ENCODE peak calls at places on chromosome 3, in four cellular contexts. X is GM12878, Z is K562, J is upper lobe of left lung. E is an unnamed sample.

GRCh38 chr3:136938334-136938733 is 19.4 kb upstream of the IL20RB start:
- ATAC-seq in X (peak; percentile 21), J (peak; percentile 66), Z (no peak), E (no peak)

GRCh38 chr3:67334588-67334987 is 319.8 kb downstream of the SUCLG2 start:
- ATAC-seq in Z (no peak), X (no peak), J (no peak), E (no peak)

GRCh38 chr3:101784850-101785613 is 6.0 kb downstream of the NXPE3 start:
- ATAC-seq in X (no peak), J (peak; percentile 53), Z (no peak), E (no peak)

GRCh38 chr3:188711898-188712256 is 459.9 kb upstream of the TPRG1 start:
- ATAC-seq in X (no peak), J (peak; percentile 66), Z (no peak), E (peak; percentile 25)

GRCh38 chr3:131880948-131881347 is 153.9 kb downstream of the CPNE4 start:
- ATAC-seq in X (no peak), Z (no peak), J (no peak), E (no peak)

GRCh38 chr3:62559831-62560445 is 186.6 kb upstream of the FEZF2 start:
- ATAC-seq in J (no peak), Z (no peak), X (no peak), E (no peak)

GRCh38 chr3:10291139-10291500 is 1.6 kb downstream of the GHRL start:
- ATAC-seq in Z (no peak), X (no peak), J (no peak), E (no peak)

GRCh38 chr3:198112031-198112430 is 152.0 kb downstream of the LMLN start:
- ATAC-seq in J (no peak), Z (no peak), X (no peak), E (no peak)

GRCh38 chr3:171752329-171752728 is 58.0 kb downstream of the PLD1 start:
- ATAC-seq in X (peak; percentile 45), J (no peak), Z (no peak), E (no peak)

GRCh38 chr3:115164374-115165221 is 17.5 kb upstream of the ZBTB20 start:
- ATAC-seq in Z (no peak), J (no peak), X (no peak), E (no peak)

GRCh38 chr3:52314495-52314894 is 1.6 kb upstream of the DNAH1 start:
- ATAC-seq in J (no peak), X (no peak), Z (no peak), E (no peak)

GRCh38 chr3:45741742-45742141 is 52.5 kb downstream of the SACM1L start:
- ATAC-seq in Z (no peak), X (no peak), J (no peak), E (no peak)

GRCh38 chr3:64224826-64225606 is at the start of gene PRICKLE2:
- ATAC-seq in J (peak; percentile 72), Z (no peak), X (peak; percentile 90), E (peak; percentile 78)

GRCh38 chr3:14849831-14850230 is 31.1 kb downstream of the FGD5 start:
- ATAC-seq in X (no peak), J (no peak), Z (no peak), E (no peak)

GRCh38 chr3:101964861-101965260 is 115.5 kb downstream of the NFKBIZ start:
- ATAC-seq in X (no peak), Z (no peak), J (peak; percentile 71), E (no peak)

GRCh38 chr3:111971533-111971932 is 7.3 kb upstream of the ABHD10 start:
- ATAC-seq in X (no peak), Z (peak; percentile 61), J (no peak), E (no peak)

GRCh38 chr3:10926441-10926830 is 66.1 kb upstream of the SLC6A1 start:
- ATAC-seq in J (no peak), Z (no peak), X (no peak), E (peak; percentile 19)

GRCh38 chr3:61438253-61439115 is 122.9 kb upstream of the PTPRG start:
- ATAC-seq in Z (no peak), J (no peak), X (no peak), E (no peak)

GRCh38 chr3:40899286-40899712 is 300.0 kb upstream of the CTNNB1 start:
- ATAC-seq in Z (no peak), J (no peak), X (no peak), E (no peak)

GRCh38 chr3:191316876-191317603 is 12.2 kb upstream of the CCDC50 start:
- ATAC-seq in J (peak; percentile 32), X (no peak), Z (peak; percentile 36), E (peak; percentile 41)

GRCh38 chr3:105848821-105849220 is 20.0 kb downstream of the CBLB start:
- ATAC-seq in J (no peak), X (no peak), Z (no peak), E (no peak)

GRCh38 chr3:113607219-113607596 is 74.9 kb downstream of the SIDT1 start:
- ATAC-seq in J (no peak), X (peak; percentile 18), Z (no peak), E (no peak)

GRCh38 chr3:136787226-136787793 is 31.6 kb upstream of the SLC35G2 start:
- ATAC-seq in X (peak; percentile 88), J (peak; percentile 43), Z (peak; percentile 59), E (peak; percentile 48)

GRCh38 chr3:73137736-73138403 is 76.4 kb downstream of the EBLN2 start:
- ATAC-seq in X (no peak), J (no peak), Z (no peak), E (no peak)

GRCh38 chr3:26622634-26623408 is at the start of gene LRRC3B:
- ATAC-seq in J (peak; percentile 31), X (no peak), Z (no peak), E (peak; percentile 39)

GRCh38 chr3:37985637-37986320 is 4.8 kb upstream of the VILL start:
- ATAC-seq in X (no peak), Z (peak; percentile 4), J (no peak), E (no peak)

GRCh38 chr3:48422272-48422671 is 7.6 kb downstream of the PLXNB1 start:
- ATAC-seq in Z (no peak), J (no peak), X (peak; percentile 22), E (no peak)

GRCh38 chr3:140433431-140433830 is 244.4 kb upstream of the TRIM42 start:
- ATAC-seq in X (no peak), J (no peak), Z (no peak), E (no peak)

GRCh38 chr3:154976072-154976983 is 103.8 kb upstream of the MME start:
- ATAC-seq in Z (peak; percentile 70), J (no peak), X (no peak), E (no peak)

GRCh38 chr3:57974796-57975388 is 33.3 kb upstream of the FLNB start:
- ATAC-seq in Z (peak; percentile 60), X (no peak), J (peak; percentile 94), E (peak; percentile 74)

GRCh38 chr3:13107661-13108060 is 34.4 kb upstream of the IQSEC1 start:
- ATAC-seq in J (no peak), X (no peak), Z (no peak), E (no peak)

GRCh38 chr3:130759692-130760338 is 13.2 kb upstream of the PIK3R4 start:
- ATAC-seq in J (peak; percentile 78), Z (peak; percentile 91), X (peak; percentile 91), E (no peak)

GRCh38 chr3:112149136-112149535 is 16.1 kb upstream of the GCSAM start:
- ATAC-seq in X (no peak), J (no peak), Z (no peak), E (no peak)

GRCh38 chr3:169945313-169945712 is 21.3 kb upstream of the SEC62 start:
- ATAC-seq in X (peak; percentile 91), Z (peak; percentile 96), J (peak; percentile 82), E (peak; percentile 36)

GRCh38 chr3:157856078-157856939 is 249.9 kb downstream of the SHOX2 start:
- ATAC-seq in Z (no peak), X (no peak), J (no peak), E (no peak)

GRCh38 chr3:172138031-172138538 is 98.7 kb downstream of the FNDC3B start:
- ATAC-seq in Z (peak; percentile 18), X (peak; percentile 5), J (no peak), E (no peak)

GRCh38 chr3:152909180-152909883 is 74.4 kb downstream of the P2RY1 start:
- ATAC-seq in X (no peak), J (no peak), Z (peak; percentile 70), E (no peak)

GRCh38 chr3:193734737-193735366 is 141.8 kb downstream of the OPA1 start:
- ATAC-seq in Z (no peak), J (no peak), X (no peak), E (no peak)

GRCh38 chr3:30167511-30168135 is 438.8 kb upstream of the TGFBR2 start:
- ATAC-seq in X (no peak), Z (no peak), J (no peak), E (no peak)
- TF ChIP-seq EP300 in X (no peak), Z (no peak), J (no peak), E (no peak)

DNA sequence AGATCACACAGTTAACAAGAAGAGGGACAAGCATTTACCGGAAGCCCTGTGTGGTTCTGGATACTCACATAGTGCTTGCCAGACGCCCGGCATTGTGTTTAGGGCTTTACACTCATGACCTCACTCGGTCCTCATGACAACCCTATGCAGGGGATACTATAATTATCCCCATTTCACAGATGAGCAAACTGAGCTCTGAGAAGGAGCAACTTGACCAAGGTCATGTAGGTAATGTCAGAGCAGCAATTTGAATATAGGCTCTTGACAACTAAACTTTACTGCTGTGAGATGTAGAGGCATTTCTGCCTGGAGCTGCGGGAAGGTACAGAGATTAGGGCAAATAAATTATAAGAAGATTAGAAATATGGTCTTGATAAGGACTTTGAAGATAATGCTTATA is 70.0 kb downstream of the SAMMSON start:
- ATAC-seq in X (no peak), Z (no peak), J (peak; percentile 34), E (no peak)
- TF ChIP-seq EP300 in X (no peak), Z (no peak), J (no peak), E (no peak)

DNA sequence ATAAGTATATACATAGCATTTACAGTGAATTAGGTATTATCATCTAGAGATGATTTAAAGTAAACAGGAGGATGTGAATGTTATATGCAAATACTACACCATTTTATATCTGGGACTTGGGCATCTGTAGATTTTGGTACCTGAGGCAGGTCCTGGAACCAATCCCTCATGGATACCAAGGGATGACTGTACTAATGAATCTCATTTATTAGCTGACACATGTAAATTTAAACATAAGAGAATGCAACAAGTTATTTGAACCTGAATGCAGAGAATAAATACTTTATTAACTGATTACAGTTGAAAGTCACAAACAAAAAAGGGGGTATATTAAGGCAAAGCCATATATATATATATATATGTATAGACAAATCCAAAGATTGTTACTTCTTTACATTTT is 23.1 kb upstream of the CMTM6 start:
- ATAC-seq in J (no peak), X (no peak), Z (no peak), E (no peak)
- TF ChIP-seq EP300 in J (no peak), X (no peak), Z (no peak), E (no peak)

GRCh38 chr3:176905331-176905730 is 292.0 kb downstream of the TBL1XR1 start:
- ATAC-seq in X (no peak), J (no peak), Z (no peak), E (no peak)
- TF ChIP-seq EP300 in X (no peak), J (no peak), Z (no peak), E (no peak)

GRCh38 chr3:124275421-124275820 is 283.5 kb upstream of the ROPN1 start:
- ATAC-seq in Z (no peak), J (no peak), X (no peak), E (peak; percentile 44)
- TF ChIP-seq EP300 in Z (no peak), J (peak; percentile 25), X (no peak), E (no peak)

E was measured in gastroesophageal sphincter.